ENCODE peak calls at places on chromosomes 2 and 18, in nine cellular contexts. L is PC-9; I is CD8-positive, alpha-beta T cell; Z is tibial artery; E is neural progenitor cell; J is right lobe of liver; U is left lung; B is IMR-90; K is breast epithelium. A is an unnamed sample.

GRCh38 chr2:222993920-222994650 is 57.9 kb upstream of the KCNE4 start:
- DNase-seq in E (no peak), L (no peak), B (peak; percentile 98), K (no peak), I (no peak), J (no peak), Z (peak; percentile 96), U (no peak), A (peak; percentile 59)

GRCh38 chr2:9980520-9980919 is 29.0 kb downstream of the GRHL1 start:
- DNase-seq in J (no peak), I (no peak), K (no peak), E (no peak), U (no peak), L (no peak), B (no peak), Z (no peak), A (no peak)

GRCh38 chr2:236997086-236997485 is 88.6 kb upstream of the COPS8 start:
- DNase-seq in Z (no peak), K (no peak), B (no peak), J (no peak), I (no peak), E (no peak), L (peak; percentile 54), U (no peak), A (no peak)

GRCh38 chr2:210598219-210598618 is 41.8 kb downstream of the CPS1 start:
- DNase-seq in B (no peak), L (no peak), Z (no peak), I (no peak), K (no peak), E (no peak), J (no peak), U (no peak), A (no peak)

GRCh38 chr2:168796583-168797285 is 5.7 kb upstream of the NOSTRIN start:
- DNase-seq in E (no peak), K (no peak), U (no peak), I (no peak), L (no peak), B (peak; percentile 15), J (no peak), Z (no peak), A (no peak)

GRCh38 chr2:22124003-22124402 is 1000.2 kb downstream of the TDRD15 start:
- DNase-seq in I (no peak), B (no peak), J (no peak), K (no peak), E (no peak), Z (no peak), U (no peak), L (no peak), A (no peak)

GRCh38 chr2:120343433-120344105 is 2.4 kb upstream of the INHBB start:
- DNase-seq in I (peak; percentile 11), U (peak; percentile 95), L (peak; percentile 80), J (peak; percentile 91), K (peak; percentile 91), Z (peak; percentile 89), B (peak; percentile 68), E (peak; percentile 95), A (peak; percentile 84)

GRCh38 chr18:12278765-12279682 is 24.9 kb downstream of the CIDEA start:
- DNase-seq in I (no peak), J (peak; percentile 63), L (no peak), B (peak; percentile 98), E (peak; percentile 87), Z (peak; percentile 97), U (peak; percentile 89), K (peak; percentile 68), A (no peak)

GRCh38 chr2:158505448-158505934 is 48.7 kb downstream of the PKP4 start:
- DNase-seq in U (no peak), Z (no peak), L (no peak), B (no peak), J (no peak), E (no peak), K (no peak), I (no peak), A (no peak)

GRCh38 chr18:73752546-73752945 is 395.1 kb downstream of the FBXO15 start:
- DNase-seq in K (no peak), Z (no peak), E (no peak), B (peak; percentile 87), U (no peak), L (peak; percentile 53), I (no peak), J (no peak), A (no peak)

GRCh38 chr2:37614061-37614802 is 57.2 kb downstream of the CDC42EP3 start:
- DNase-seq in Z (peak; percentile 75), I (no peak), B (peak; percentile 95), L (no peak), E (no peak), J (no peak), U (no peak), K (no peak), A (no peak)

GRCh38 chr18:11820697-11821096 is 30.5 kb upstream of the CHMP1B start:
- DNase-seq in K (no peak), L (no peak), E (no peak), B (no peak), U (no peak), Z (no peak), J (no peak), I (no peak), A (no peak)

GRCh38 chr2:43890855-43891254 is 52.1 kb downstream of the ABCG8 start:
- DNase-seq in I (no peak), Z (no peak), B (peak; percentile 49), U (no peak), K (no peak), L (no peak), J (no peak), E (no peak), A (no peak)

GRCh38 chr2:126639276-126639675 is 16.7 kb upstream of the GYPC start:
- DNase-seq in E (no peak), U (no peak), B (no peak), I (no peak), Z (no peak), K (no peak), J (no peak), L (no peak), A (no peak)

GRCh38 chr2:126638781-126639180 is 17.2 kb upstream of the GYPC start:
- DNase-seq in L (no peak), J (no peak), Z (no peak), I (no peak), U (no peak), E (no peak), B (no peak), K (no peak), A (no peak)

GRCh38 chr2:126635281-126635680 is 20.7 kb upstream of the GYPC start:
- DNase-seq in Z (no peak), J (no peak), B (no peak), U (no peak), I (no peak), L (no peak), K (no peak), E (no peak), A (no peak)

GRCh38 chr2:126637393-126637792 is 18.6 kb upstream of the GYPC start:
- DNase-seq in E (no peak), U (no peak), K (no peak), Z (no peak), B (no peak), I (no peak), J (no peak), L (no peak), A (no peak)

DNA sequence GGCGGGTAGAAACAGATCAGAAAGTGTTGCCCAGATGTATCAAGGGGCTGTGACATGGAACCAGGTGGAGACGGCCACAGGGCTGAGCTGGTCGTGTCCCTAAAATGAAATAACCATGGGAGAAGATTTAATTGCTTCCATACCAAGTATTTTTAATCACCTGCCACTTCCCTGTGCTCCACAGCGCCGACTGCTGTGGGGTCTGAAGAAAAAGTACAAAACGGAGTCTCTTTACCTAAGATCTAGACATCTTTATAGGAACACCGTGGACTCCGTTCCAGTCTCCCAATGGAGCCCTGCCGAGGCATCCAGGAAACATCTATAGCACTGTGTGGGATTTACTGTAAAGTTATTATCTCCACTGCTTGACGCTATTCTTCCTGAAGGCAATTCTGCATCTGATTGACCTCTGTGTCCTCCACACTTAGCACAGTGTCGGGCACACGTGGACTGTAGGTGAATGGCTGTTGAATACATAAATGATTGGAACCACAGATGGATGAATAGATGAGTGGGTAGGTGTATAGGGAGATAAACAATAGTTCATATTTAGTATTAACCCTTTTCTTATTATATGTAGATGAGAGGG is 21.6 kb upstream of the GYPC start:
- DNase-seq in Z (no peak), L (no peak), J (no peak), E (peak; percentile 48), I (no peak), B (peak; percentile 17), K (no peak), U (no peak), A (no peak)
- TF ChIP-seq CTCF in Z (no peak), L (peak; percentile 70), J (peak; percentile 59), E (peak; percentile 70), I (peak; percentile 51), B (peak; percentile 49), K (no peak), U (peak; percentile 13), A (peak; percentile 28)

GRCh38 chr2:213475433-213475832 is 191.2 kb downstream of the SPAG16 start:
- DNase-seq in L (no peak), B (peak; percentile 1), I (no peak), K (no peak), J (no peak), Z (no peak), U (no peak), E (peak; percentile 6), A (no peak)
- H3K9me3 ChIP-seq in L (no peaks in the 10 kb centered on the region), B (peaks cover 6% of the 10 kb centered on the region), I (peaks cover 5% of the 10 kb centered on the region), K (peaks cover 13% of the 10 kb centered on the region), J (no peaks in the 10 kb centered on the region), Z (peaks cover 29% of the 10 kb centered on the region), U (peaks cover 65% of the 10 kb centered on the region), E (peaks cover 5% of the 10 kb centered on the region), A (no peaks in the 10 kb centered on the region)

GRCh38 chr2:221389421-221389820 is 182.7 kb downstream of the EPHA4 start:
- DNase-seq in L (no peak), B (no peak), E (no peak), J (no peak), Z (no peak), I (no peak), K (no peak), U (no peak), A (no peak)

GRCh38 chr2:221389909-221390308 is 182.2 kb downstream of the EPHA4 start:
- DNase-seq in E (peak; percentile 47), I (no peak), B (no peak), Z (no peak), U (no peak), J (no peak), K (no peak), L (no peak), A (no peak)

GRCh38 chr2:221390846-221391245 is 181.3 kb downstream of the EPHA4 start:
- DNase-seq in L (no peak), E (no peak), K (no peak), B (no peak), I (no peak), U (no peak), Z (no peak), J (no peak), A (no peak)

GRCh38 chr2:221385716-221386115 is 186.4 kb downstream of the EPHA4 start:
- DNase-seq in Z (no peak), J (no peak), E (no peak), I (no peak), U (no peak), L (no peak), B (no peak), K (no peak), A (no peak)

GRCh38 chr2:221388891-221389290 is 183.2 kb downstream of the EPHA4 start:
- DNase-seq in E (no peak), U (no peak), B (no peak), Z (no peak), I (no peak), L (no peak), K (no peak), J (no peak), A (no peak)
- TF ChIP-seq CTCF in E (no peak), U (no peak), B (no peak), Z (no peak), I (no peak), L (no peak), K (no peak), J (no peak), A (no peak)

GRCh38 chr2:172251231-172251630 is 148.5 kb upstream of the DLX2 start:
- DNase-seq in I (no peak), L (no peak), Z (no peak), K (no peak), U (no peak), J (no peak), B (peak; percentile 72), E (no peak), A (no peak)
- H3K9me3 ChIP-seq in I (no peaks in the 10 kb centered on the region), L (peaks cover 4% of the 10 kb centered on the region), Z (no peaks in the 10 kb centered on the region), K (no peaks in the 10 kb centered on the region), U (no peaks in the 10 kb centered on the region), J (no peaks in the 10 kb centered on the region), B (no peaks in the 10 kb centered on the region), E (no peaks in the 10 kb centered on the region), A (no peaks in the 10 kb centered on the region)